ENCODE peak calls at places on chromosomes 16 and 17, in ten cellular contexts. One of them, this sample, is unnamed.

GRCh38 chr16:27791404-27791719 is 241.4 kb downstream of the KATNIP start:
- ATAC-seq in A549: no peak
- ATAC-seq in body of pancreas: no peak
- ATAC-seq in gastroesophageal sphincter: no peak
- ATAC-seq in HCT116: no peak
- ATAC-seq in stimulated activated naive B cell treated with anti-CD40 and anti-IgM and Interleukin-4, amounts not matched to agents 10 μg/mL and 1 μg/mL and 100 μg/mL, for 72 hours: no peak
- ATAC-seq in activated naive CD8-positive, alpha-beta T cell treated with anti-CD3 and anti-CD28 coated beads, Interleukin-2, amount 10 ng/mL, durations not matched to agents 7 days and 5 days: no peak
- ATAC-seq in Right ventricle myocardium inferior: no peak
- ATAC-seq in stimulated activated naive CD8-positive, alpha-beta T cell treated with anti-CD3 and anti-CD28 coated beads, Interleukin-15, amount 100 ng/mL, for 72 hours: no peak
- ATAC-seq in psoas muscle: no peak
- ATAC-seq in this sample: no peak

GRCh38 chr16:27337024-27337423 is 23.2 kb downstream of the IL4R start:
- ATAC-seq in A549: no peak
- ATAC-seq in body of pancreas: no peak
- ATAC-seq in gastroesophageal sphincter: peak; percentile 24
- ATAC-seq in HCT116: no peak
- ATAC-seq in stimulated activated naive B cell treated with anti-CD40 and anti-IgM and Interleukin-4, amounts not matched to agents 10 μg/mL and 1 μg/mL and 100 μg/mL, for 72 hours: peak; percentile 50
- ATAC-seq in activated naive CD8-positive, alpha-beta T cell treated with anti-CD3 and anti-CD28 coated beads, Interleukin-2, amount 10 ng/mL, durations not matched to agents 7 days and 5 days: no peak
- ATAC-seq in Right ventricle myocardium inferior: no peak
- ATAC-seq in stimulated activated naive CD8-positive, alpha-beta T cell treated with anti-CD3 and anti-CD28 coated beads, Interleukin-15, amount 100 ng/mL, for 72 hours: no peak
- ATAC-seq in psoas muscle: no peak
- ATAC-seq in this sample: no peak

GRCh38 chr16:1147027-1147426 is 5.9 kb upstream of the CACNA1H start:
- ATAC-seq in A549: no peak
- ATAC-seq in body of pancreas: no peak
- ATAC-seq in gastroesophageal sphincter: no peak
- ATAC-seq in HCT116: no peak
- ATAC-seq in stimulated activated naive B cell treated with anti-CD40 and anti-IgM and Interleukin-4, amounts not matched to agents 10 μg/mL and 1 μg/mL and 100 μg/mL, for 72 hours: no peak
- ATAC-seq in activated naive CD8-positive, alpha-beta T cell treated with anti-CD3 and anti-CD28 coated beads, Interleukin-2, amount 10 ng/mL, durations not matched to agents 7 days and 5 days: no peak
- ATAC-seq in Right ventricle myocardium inferior: no peak
- ATAC-seq in stimulated activated naive CD8-positive, alpha-beta T cell treated with anti-CD3 and anti-CD28 coated beads, Interleukin-15, amount 100 ng/mL, for 72 hours: no peak
- ATAC-seq in psoas muscle: no peak
- ATAC-seq in this sample: no peak

GRCh38 chr17:42363767-42364585 is 24.3 kb downstream of the STAT3 start:
- ATAC-seq in A549: no peak
- ATAC-seq in body of pancreas: no peak
- ATAC-seq in gastroesophageal sphincter: peak; percentile 49
- ATAC-seq in HCT116: no peak
- ATAC-seq in stimulated activated naive B cell treated with anti-CD40 and anti-IgM and Interleukin-4, amounts not matched to agents 10 μg/mL and 1 μg/mL and 100 μg/mL, for 72 hours: peak; percentile 50
- ATAC-seq in activated naive CD8-positive, alpha-beta T cell treated with anti-CD3 and anti-CD28 coated beads, Interleukin-2, amount 10 ng/mL, durations not matched to agents 7 days and 5 days: no peak
- ATAC-seq in Right ventricle myocardium inferior: no peak
- ATAC-seq in stimulated activated naive CD8-positive, alpha-beta T cell treated with anti-CD3 and anti-CD28 coated beads, Interleukin-15, amount 100 ng/mL, for 72 hours: no peak
- ATAC-seq in psoas muscle: peak; percentile 17
- ATAC-seq in this sample: peak; percentile 32

GRCh38 chr16:69417537-69418199 is 6.8 kb upstream of the CYB5B start:
- ATAC-seq in A549: peak; percentile 97
- ATAC-seq in body of pancreas: no peak
- ATAC-seq in gastroesophageal sphincter: no peak
- ATAC-seq in HCT116: peak; percentile 74
- ATAC-seq in stimulated activated naive B cell treated with anti-CD40 and anti-IgM and Interleukin-4, amounts not matched to agents 10 μg/mL and 1 μg/mL and 100 μg/mL, for 72 hours: no peak
- ATAC-seq in activated naive CD8-positive, alpha-beta T cell treated with anti-CD3 and anti-CD28 coated beads, Interleukin-2, amount 10 ng/mL, durations not matched to agents 7 days and 5 days: no peak
- ATAC-seq in Right ventricle myocardium inferior: peak; percentile 52
- ATAC-seq in stimulated activated naive CD8-positive, alpha-beta T cell treated with anti-CD3 and anti-CD28 coated beads, Interleukin-15, amount 100 ng/mL, for 72 hours: no peak
- ATAC-seq in psoas muscle: peak; percentile 94
- ATAC-seq in this sample: no peak

GRCh38 chr16:69814078-69814477 is 51.9 kb downstream of the WWP2 start:
- ATAC-seq in A549: no peak
- ATAC-seq in body of pancreas: peak; percentile 35
- ATAC-seq in gastroesophageal sphincter: no peak
- ATAC-seq in HCT116: no peak
- ATAC-seq in stimulated activated naive B cell treated with anti-CD40 and anti-IgM and Interleukin-4, amounts not matched to agents 10 μg/mL and 1 μg/mL and 100 μg/mL, for 72 hours: no peak
- ATAC-seq in activated naive CD8-positive, alpha-beta T cell treated with anti-CD3 and anti-CD28 coated beads, Interleukin-2, amount 10 ng/mL, durations not matched to agents 7 days and 5 days: no peak
- ATAC-seq in Right ventricle myocardium inferior: no peak
- ATAC-seq in stimulated activated naive CD8-positive, alpha-beta T cell treated with anti-CD3 and anti-CD28 coated beads, Interleukin-15, amount 100 ng/mL, for 72 hours: no peak
- ATAC-seq in psoas muscle: no peak
- ATAC-seq in this sample: no peak

GRCh38 chr17:41773190-41773588 is 13.3 kb downstream of the JUP start:
- ATAC-seq in A549: peak; percentile 46
- ATAC-seq in body of pancreas: peak; percentile 50
- ATAC-seq in gastroesophageal sphincter: peak; percentile 57
- ATAC-seq in HCT116: peak; percentile 81
- ATAC-seq in stimulated activated naive B cell treated with anti-CD40 and anti-IgM and Interleukin-4, amounts not matched to agents 10 μg/mL and 1 μg/mL and 100 μg/mL, for 72 hours: no peak
- ATAC-seq in activated naive CD8-positive, alpha-beta T cell treated with anti-CD3 and anti-CD28 coated beads, Interleukin-2, amount 10 ng/mL, durations not matched to agents 7 days and 5 days: no peak
- ATAC-seq in Right ventricle myocardium inferior: peak; percentile 21
- ATAC-seq in stimulated activated naive CD8-positive, alpha-beta T cell treated with anti-CD3 and anti-CD28 coated beads, Interleukin-15, amount 100 ng/mL, for 72 hours: no peak
- ATAC-seq in psoas muscle: peak; percentile 61
- ATAC-seq in this sample: no peak

GRCh38 chr16:59356709-59357108 is 622.6 kb upstream of the GOT2 start:
- ATAC-seq in A549: peak; percentile 47
- ATAC-seq in body of pancreas: peak; percentile 38
- ATAC-seq in gastroesophageal sphincter: no peak
- ATAC-seq in HCT116: no peak
- ATAC-seq in stimulated activated naive B cell treated with anti-CD40 and anti-IgM and Interleukin-4, amounts not matched to agents 10 μg/mL and 1 μg/mL and 100 μg/mL, for 72 hours: no peak
- ATAC-seq in activated naive CD8-positive, alpha-beta T cell treated with anti-CD3 and anti-CD28 coated beads, Interleukin-2, amount 10 ng/mL, durations not matched to agents 7 days and 5 days: no peak
- ATAC-seq in Right ventricle myocardium inferior: no peak
- ATAC-seq in stimulated activated naive CD8-positive, alpha-beta T cell treated with anti-CD3 and anti-CD28 coated beads, Interleukin-15, amount 100 ng/mL, for 72 hours: no peak
- ATAC-seq in psoas muscle: no peak
- ATAC-seq in this sample: no peak

GRCh38 chr17:74532115-74532514 is 840 bp upstream of the CD300LB start:
- ATAC-seq in A549: no peak
- ATAC-seq in body of pancreas: no peak
- ATAC-seq in gastroesophageal sphincter: peak; percentile 58
- ATAC-seq in HCT116: no peak
- ATAC-seq in stimulated activated naive B cell treated with anti-CD40 and anti-IgM and Interleukin-4, amounts not matched to agents 10 μg/mL and 1 μg/mL and 100 μg/mL, for 72 hours: peak; percentile 55
- ATAC-seq in activated naive CD8-positive, alpha-beta T cell treated with anti-CD3 and anti-CD28 coated beads, Interleukin-2, amount 10 ng/mL, durations not matched to agents 7 days and 5 days: no peak
- ATAC-seq in Right ventricle myocardium inferior: peak; percentile 76
- ATAC-seq in stimulated activated naive CD8-positive, alpha-beta T cell treated with anti-CD3 and anti-CD28 coated beads, Interleukin-15, amount 100 ng/mL, for 72 hours: peak; percentile 35
- ATAC-seq in psoas muscle: peak; percentile 61
- ATAC-seq in this sample: no peak

This sample was measured in activated T-helper 17 cell treated with anti-CD3 and anti-CD28 coated beads, Interleukin-2, amount 50 U/mL, for 72 hours.